ENCODE peak calls at places on chromosomes 7 and 10, in eight cellular contexts. K is erythroblast, V is memory B cell, L is WTC11, W is Right ventricle myocardium inferior, M is posterior cingulate gyrus, Q is anterior cingulate cortex, U is NCI-H2107. C is an unnamed sample.

GRCh38 chr7:95246935-95247370 is 77.4 kb downstream of the PON1 start:
- DNase-seq in U (peak), K (peak), Q (peak), L (peak), V (no peak), W (no peak), M (peak), C (peak)

GRCh38 chr7:151702961-151703360 is 174.0 kb downstream of the PRKAG2 start:
- DNase-seq in V (no peak), L (no peak), K (no peak), M (no peak), Q (no peak), U (no peak), W (no peak), C (no peak)

GRCh38 chr10:12540341-12540781 is 191.0 kb downstream of the CAMK1D start:
- DNase-seq in L (no peak), K (no peak), W (no peak), U (no peak), Q (no peak), M (no peak), V (no peak), C (no peak)

GRCh38 chr10:77970869-77971803 is 44.6 kb upstream of the DLG5 start:
- DNase-seq in M (no peak), Q (no peak), V (no peak), K (peak), L (no peak), W (no peak), U (no peak), C (peak)

GRCh38 chr10:132942101-132942739 is at the start of gene CFAP46:
- DNase-seq in U (no peak), K (peak), Q (peak), M (peak), W (peak), L (peak), V (no peak), C (peak)

GRCh38 chr10:8055420-8056349 is 1.2 kb downstream of the GATA3 start:
- DNase-seq in K (no peak), V (peak), U (no peak), L (no peak), W (peak), M (no peak), Q (no peak), C (no peak)

GRCh38 chr10:11170993-11171416 is 153.3 kb downstream of the CELF2 start:
- DNase-seq in W (no peak), L (no peak), M (no peak), U (no peak), V (no peak), Q (no peak), K (no peak), C (no peak)

GRCh38 chr7:97499204-97499603 is 232.7 kb upstream of the TAC1 start:
- DNase-seq in U (no peak), M (no peak), Q (no peak), V (no peak), K (peak), W (no peak), L (peak), C (no peak)

C was measured in dorsolateral prefrontal cortex.